ENCODE peak calls at places on chromosomes 5 and 9, in nine cellular contexts. I is uterus; N is substantia nigra; C is nucleus accumbens; Y is activated naive CD4-positive, alpha-beta T cell; V is putamen; T is anterior cingulate cortex; Q is HTR-8/SVneo; E is stimulated activated naive CD4-positive, alpha-beta T cell treated with Interleukin-2 at 50 U/mL for 16 hours. O is an unnamed sample.

GRCh38 chr9:26262431-26262830 is 584.2 kb upstream of the TUSC1 start:
- DNase-seq in I (no peak), N (no peak), C (no peak), Y (no peak), V (no peak), T (no peak), Q (no peak), E (no peak), O (no peak)

GRCh38 chr5:97243352-97243751 is 60.3 kb upstream of the RIOK2 start:
- DNase-seq in I (no peak), N (no peak), C (no peak), Y (no peak), V (no peak), T (no peak), Q (no peak), E (no peak), O (no peak)

GRCh38 chr5:145499483-145499882 is 335.7 kb downstream of the PRELID2 start:
- DNase-seq in I (no peak), N (no peak), C (no peak), Y (no peak), V (no peak), T (no peak), Q (no peak), E (no peak), O (no peak)

GRCh38 chr5:81517462-81517861 is 123.5 kb upstream of the ACOT12 start:
- DNase-seq in I (no peak), N (no peak), C (no peak), Y (no peak), V (no peak), T (no peak), Q (no peak), E (no peak), O (no peak)

GRCh38 chr9:12604154-12604825 is 88.9 kb upstream of the TYRP1 start:
- DNase-seq in I (no peak), N (no peak), C (no peak), Y (no peak), V (no peak), T (no peak), Q (peak), E (no peak), O (no peak)

GRCh38 chr5:92468307-92468706 is 1085.2 kb upstream of the ARRDC3 start:
- DNase-seq in I (no peak), N (no peak), C (no peak), Y (no peak), V (no peak), T (no peak), Q (no peak), E (no peak), O (no peak)

GRCh38 chr5:37717613-37718431 is 122.0 kb downstream of the GDNF start:
- DNase-seq in I (no peak), N (no peak), C (no peak), Y (no peak), V (no peak), T (no peak), Q (peak), E (no peak), O (peak)

GRCh38 chr5:1390861-1391600 is 46.1 kb upstream of the CLPTM1L start:
- DNase-seq in I (no peak), N (no peak), C (no peak), Y (no peak), V (no peak), T (no peak), Q (no peak), E (no peak), O (no peak)

GRCh38 chr5:147782053-147783028 is at the start of gene JAKMIP2:
- DNase-seq in I (peak), N (peak), C (peak), Y (peak), V (peak), T (peak), Q (peak), E (peak), O (no peak)

GRCh38 chr5:150619359-150620230 is 20.9 kb upstream of the SYNPO start:
- DNase-seq in I (peak), N (no peak), C (no peak), Y (no peak), V (peak), T (no peak), Q (no peak), E (no peak), O (no peak)

GRCh38 chr9:112820886-112821285 is 69.8 kb downstream of the SLC46A2 start:
- DNase-seq in I (no peak), N (no peak), C (no peak), Y (no peak), V (no peak), T (no peak), Q (no peak), E (no peak), O (no peak)

GRCh38 chr5:171745602-171746001 is 40.0 kb upstream of the SMIM23 start:
- DNase-seq in I (peak), N (no peak), C (no peak), Y (no peak), V (no peak), T (no peak), Q (no peak), E (no peak), O (no peak)

GRCh38 chr5:1010181-1010510 is 1.5 kb downstream of the NKD2 start:
- DNase-seq in I (no peak), N (no peak), C (no peak), Y (no peak), V (no peak), T (no peak), Q (peak), E (no peak), O (no peak)

GRCh38 chr5:122726990-122727616 is 47.8 kb upstream of the SNX2 start:
- DNase-seq in I (no peak), N (no peak), C (no peak), Y (no peak), V (no peak), T (no peak), Q (peak), E (no peak), O (no peak)

GRCh38 chr9:129635099-129635803 is 6.7 kb downstream of the ASB6 start:
- DNase-seq in I (no peak), N (no peak), C (no peak), Y (no peak), V (no peak), T (no peak), Q (no peak), E (no peak), O (no peak)

GRCh38 chr5:135100431-135100830 is 66.4 kb upstream of the PITX1 start:
- DNase-seq in I (no peak), N (no peak), C (no peak), Y (no peak), V (no peak), T (no peak), Q (no peak), E (no peak), O (peak)

GRCh38 chr5:95861221-95861857 is 38.8 kb upstream of the GLRX start:
- DNase-seq in I (peak), N (peak), C (no peak), Y (no peak), V (peak), T (no peak), Q (peak), E (no peak), O (peak)

GRCh38 chr5:67063791-67064190 is 132.8 kb downstream of the CD180 start:
- DNase-seq in I (no peak), N (no peak), C (no peak), Y (no peak), V (no peak), T (no peak), Q (no peak), E (no peak), O (no peak)

O was measured in RWPE2.